ENCODE peak calls at places on chromosomes 5 and 9, in four cellular contexts. J, A, E and W are unnamed samples.
A peak's percentile ranks its signal among the peaks of the same experiment; 100 is the strongest.

GRCh38 chr9:16413509-16414016 is 456.9 kb downstream of the BNC2 start:
- DNase-seq in J (no peak), E (no peak), A (no peak), W (no peak)

GRCh38 chr5:169471021-169471420 is 112.6 kb upstream of the SPDL1 start:
- DNase-seq in E (no peak), J (no peak), A (no peak), W (no peak)

GRCh38 chr9:36485647-36486453 is 85.8 kb upstream of the RNF38 start:
- DNase-seq in A (peak; percentile 88), E (no peak), J (no peak), W (no peak)

GRCh38 chr5:45774528-45774927 is 78.3 kb upstream of the HCN1 start:
- DNase-seq in J (no peak), E (no peak), A (no peak), W (no peak)

GRCh38 chr5:119409235-119409815 is 43.0 kb upstream of the HSD17B4 start:
- DNase-seq in E (no peak), J (no peak), A (no peak), W (no peak)

GRCh38 chr5:96837303-96837702 is 29.6 kb upstream of the ERAP1 start:
- DNase-seq in A (no peak), E (no peak), J (no peak), W (no peak)

GRCh38 chr9:102434545-102434944 is 560.6 kb upstream of the CYLC2 start:
- DNase-seq in J (no peak), E (no peak), A (no peak), W (no peak)

GRCh38 chr5:91224459-91224858 is 158.7 kb downstream of the ARRDC3 start:
- DNase-seq in E (no peak), A (no peak), J (no peak), W (no peak)

GRCh38 chr5:120599576-120599975 is 135.5 kb downstream of the PRR16 start:
- DNase-seq in J (no peak), A (no peak), E (no peak), W (no peak)

GRCh38 chr9:137294684-137295312 is 7.3 kb downstream of the NRARP start:
- DNase-seq in J (peak; percentile 24), E (no peak), A (no peak), W (no peak)

GRCh38 chr5:72015103-72015548 is 92.1 kb upstream of the MAP1B start:
- DNase-seq in J (peak; percentile 14), E (no peak), A (no peak), W (no peak)

GRCh38 chr9:120915854-120916495 is 10.6 kb downstream of the TRAF1 start:
- DNase-seq in J (no peak), E (no peak), A (no peak), W (no peak)

GRCh38 chr5:42636425-42636824 is 120.2 kb upstream of the CCDC152 start:
- DNase-seq in J (no peak), E (no peak), A (no peak), W (no peak)
- TF ChIP-seq CTCF in J (no peak), E (no peak), A (no peak), W (no peak)

GRCh38 chr5:132413567-132413966 is 44.1 kb downstream of the SLC22A5 start:
- DNase-seq in A (no peak), J (no peak), E (no peak), W (no peak)
- TF ChIP-seq CTCF in A (no peak), J (no peak), E (no peak), W (no peak)

GRCh38 chr9:34206561-34206960 is 27.7 kb downstream of the UBAP1 start:
- DNase-seq in J (no peak), A (no peak), E (no peak), W (no peak)
- TF ChIP-seq CTCF in J (no peak), A (no peak), E (no peak), W (no peak)

GRCh38 chr5:62341783-62342475 is 35.9 kb downstream of the KIF2A start:
- DNase-seq in A (no peak), E (no peak), J (no peak), W (no peak)

GRCh38 chr5:62342476-62342837 is 36.5 kb downstream of the KIF2A start:
- DNase-seq in J (no peak), E (no peak), A (no peak), W (no peak)

GRCh38 chr5:62343428-62343827 is 37.4 kb downstream of the KIF2A start:
- DNase-seq in J (no peak), E (no peak), A (no peak), W (no peak)

GRCh38 chr5:62340979-62341378 is 35.0 kb downstream of the KIF2A start:
- DNase-seq in E (no peak), A (no peak), J (no peak), W (no peak)

GRCh38 chr5:62340392-62340791 is 34.4 kb downstream of the KIF2A start:
- DNase-seq in E (no peak), J (no peak), A (no peak), W (no peak)
- TF ChIP-seq CTCF in E (peak; percentile 39), J (no peak), A (no peak), W (peak; percentile 36)

DNA sequence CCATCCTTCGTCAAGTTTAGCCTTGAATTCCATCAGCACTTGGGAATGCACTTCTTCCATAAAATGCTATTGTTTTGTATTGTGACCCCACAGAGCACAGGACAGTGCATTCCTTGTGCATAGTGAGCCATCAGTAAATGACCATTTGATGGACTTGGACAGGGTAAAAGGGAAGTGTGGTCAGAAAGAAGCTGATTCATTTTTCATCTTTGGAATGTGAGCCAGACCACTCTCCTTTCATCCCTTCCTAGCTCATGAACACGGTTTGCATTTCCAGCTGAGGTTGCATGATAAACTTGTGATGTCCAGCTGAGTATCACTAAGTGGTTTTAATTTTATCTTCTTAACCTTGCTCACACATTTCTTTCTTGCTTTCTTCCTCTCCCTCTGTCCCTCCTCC is 101.4 kb downstream of the NUDT12 start:
- DNase-seq in J (no peak), A (no peak), E (no peak), W (no peak)
- TF ChIP-seq CTCF in J (no peak), A (no peak), E (no peak), W (no peak)

DNA sequence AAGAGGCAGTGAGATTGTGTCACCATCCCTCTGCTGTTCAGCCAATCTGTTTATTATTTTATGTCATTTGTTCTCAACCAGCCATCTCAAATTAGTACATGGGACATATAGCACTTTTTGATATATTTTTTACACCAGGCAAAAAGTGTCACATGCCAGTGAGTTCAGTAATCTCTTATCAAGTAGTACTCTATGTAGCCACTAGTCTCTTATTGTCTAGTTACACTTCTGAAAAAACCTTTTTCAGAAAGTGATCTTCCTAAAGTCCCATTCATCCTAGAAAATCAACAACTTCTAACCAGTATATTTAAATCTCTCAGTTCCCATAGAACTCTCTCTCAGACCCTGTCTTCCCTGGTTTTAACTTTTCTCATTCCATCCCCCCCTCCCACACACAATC is 321.6 kb downstream of the FBXL17 start:
- DNase-seq in J (no peak), A (no peak), E (no peak), W (no peak)
- TF ChIP-seq CTCF in J (no peak), A (no peak), E (no peak), W (no peak)

GRCh38 chr5:52988335-52989024 is 672 bp upstream of the ITGA2 start:
- DNase-seq in J (no peak), E (no peak), A (no peak), W (no peak)

GRCh38 chr5:52989025-52989780 is at the start of gene ITGA2:
- DNase-seq in E (peak; percentile 84), A (peak; percentile 89), J (peak; percentile 32), W (peak; percentile 84)

GRCh38 chr5:52987711-52988329 is 1.3 kb upstream of the ITGA2 start:
- DNase-seq in J (no peak), A (no peak), E (no peak), W (no peak)

GRCh38 chr5:52990531-52990925 is 1.4 kb downstream of the ITGA2 start:
- DNase-seq in A (no peak), E (no peak), J (no peak), W (no peak)

DNA sequence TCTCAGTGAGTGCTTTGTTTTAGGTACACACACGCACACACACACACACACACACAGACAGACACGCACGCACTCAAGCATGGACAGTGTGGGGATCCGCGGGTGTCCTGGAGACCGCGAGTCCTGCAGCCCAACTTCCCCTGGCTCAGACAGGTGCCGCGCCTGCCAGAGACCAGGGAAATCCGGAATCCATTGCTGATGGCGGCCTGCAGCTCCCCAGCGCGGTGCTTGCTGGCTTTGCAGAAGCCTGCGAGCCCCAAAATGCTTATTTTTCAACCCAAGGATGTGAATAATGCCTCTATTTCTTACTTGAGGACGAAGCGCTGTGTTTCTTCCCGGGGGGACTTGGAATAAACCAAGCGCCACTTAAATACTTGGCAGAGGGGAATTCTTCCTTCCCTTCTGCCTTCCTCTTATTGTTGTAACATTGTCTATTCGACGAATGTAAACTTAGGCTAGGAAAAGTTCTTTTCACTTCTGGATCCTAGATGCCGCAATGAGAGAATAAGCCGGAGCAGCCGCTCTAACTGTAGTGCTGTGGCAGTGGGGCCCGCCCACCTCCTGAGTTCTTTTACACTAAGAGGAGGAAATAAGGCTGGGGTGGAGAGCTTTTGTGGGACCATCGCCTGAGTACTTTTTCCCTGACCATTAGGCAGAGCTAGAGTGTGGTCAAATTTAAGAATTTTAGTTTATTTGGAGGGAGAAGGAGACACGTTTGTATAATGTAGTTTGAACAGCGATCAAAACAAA is 804 bp downstream of the ITGA2 start:
- DNase-seq in A (peak; percentile 86), E (peak; percentile 78), J (peak; percentile 33), W (no peak)
- TF ChIP-seq CTCF in A (no peak), E (no peak), J (peak; percentile 45), W (peak; percentile 43)